ENCODE peak calls at places on chromosome 4, in five cellular contexts. C, M, B, H and K are unnamed samples.

GRCh38 chr4:168917150-168917779 is 92.8 kb downstream of the CBR4 start:
- DNase-seq in C (peak; percentile 15), M (peak; percentile 50), B (peak; percentile 46), H (peak; percentile 21), K (peak; percentile 65)

GRCh38 chr4:112378858-112379257 is 81.7 kb downstream of the ALPK1 start:
- DNase-seq in C (no peak), M (no peak), B (no peak), H (no peak), K (no peak)

GRCh38 chr4:8532245-8532781 is 47.9 kb upstream of the GPR78 start:
- DNase-seq in C (no peak), M (no peak), B (no peak), H (no peak), K (peak; percentile 54)

GRCh38 chr4:186765673-186766546 is 42.3 kb upstream of the FAT1 start:
- DNase-seq in C (no peak), M (no peak), B (peak; percentile 62), H (no peak), K (no peak)

GRCh38 chr4:87026795-87027495 is 92.1 kb downstream of the AFF1 start:
- DNase-seq in C (no peak), M (no peak), B (no peak), H (no peak), K (no peak)

GRCh38 chr4:1010522-1011021 is 854 bp upstream of the FGFRL1 start:
- DNase-seq in C (no peak), M (peak; percentile 62), B (peak; percentile 84), H (peak; percentile 48), K (peak; percentile 79)

GRCh38 chr4:80610845-80611244 is 275.3 kb downstream of the CFAP299 start:
- DNase-seq in C (no peak), M (no peak), B (peak; percentile 28), H (no peak), K (no peak)

GRCh38 chr4:101647710-101648034 is 142.9 kb upstream of the BANK1 start:
- DNase-seq in C (no peak), M (no peak), B (no peak), H (no peak), K (no peak)

GRCh38 chr4:7861440-7861881 is 78.2 kb downstream of the AFAP1 start:
- DNase-seq in C (no peak), M (peak; percentile 19), B (peak; percentile 93), H (no peak), K (peak; percentile 90)

GRCh38 chr4:74267998-74268606 is 40.2 kb upstream of the EPGN start:
- DNase-seq in C (no peak), M (peak; percentile 66), B (peak; percentile 84), H (no peak), K (peak; percentile 94)

GRCh38 chr4:138609943-138610350 is 367.8 kb upstream of the SLC7A11 start:
- DNase-seq in C (no peak), M (peak; percentile 55), B (peak; percentile 77), H (no peak), K (peak; percentile 39)

GRCh38 chr4:187618701-187619278 is 376.8 kb upstream of the ZFP42 start:
- DNase-seq in C (no peak), M (no peak), B (peak; percentile 38), H (no peak), K (peak; percentile 21)

GRCh38 chr4:65737672-65738071 is 67.4 kb upstream of the EPHA5 start:
- DNase-seq in C (no peak), M (no peak), B (no peak), H (no peak), K (no peak)

GRCh38 chr4:183284229-183284628 is 35.8 kb downstream of the CLDN22 start:
- DNase-seq in C (no peak), M (no peak), B (no peak), H (no peak), K (no peak)

GRCh38 chr4:140756292-140757219 is at the start of gene TBC1D9:
- DNase-seq in C (peak; percentile 81), M (peak; percentile 50), B (peak; percentile 87), H (no peak), K (peak; percentile 61)

GRCh38 chr4:85149656-85150055 is 183.2 kb upstream of the WDFY3 start:
- DNase-seq in C (no peak), M (no peak), B (peak; percentile 32), H (no peak), K (no peak)

GRCh38 chr4:108611360-108611759 is 9.0 kb upstream of the RPL34 start:
- DNase-seq in C (no peak), M (no peak), B (no peak), H (no peak), K (no peak)

GRCh38 chr4:132334081-132334480 is 815.0 kb upstream of the PCDH10 start:
- DNase-seq in C (no peak), M (no peak), B (no peak), H (no peak), K (no peak)

GRCh38 chr4:20251796-20252655 is at the start of gene SLIT2:
- DNase-seq in C (peak; percentile 40), M (peak; percentile 78), B (peak; percentile 75), H (peak; percentile 19), K (peak; percentile 82)

GRCh38 chr4:89298160-89298559 is 9.4 kb downstream of the GPRIN3 start:
- DNase-seq in C (no peak), M (no peak), B (no peak), H (no peak), K (no peak)

GRCh38 chr4:74258949-74259348 is 49.3 kb upstream of the EPGN start:
- DNase-seq in C (no peak), M (no peak), B (peak; percentile 6), H (no peak), K (peak; percentile 31)

GRCh38 chr4:181877329-181877848 is 365.8 kb upstream of the TENM3 start:
- DNase-seq in C (no peak), M (no peak), B (peak; percentile 37), H (no peak), K (no peak)

GRCh38 chr4:90441770-90442169 is 314.6 kb downstream of the CCSER1 start:
- DNase-seq in C (no peak), M (no peak), B (no peak), H (no peak), K (peak; percentile 75)

GRCh38 chr4:47567511-47567910 is 82.4 kb downstream of the ATP10D start:
- DNase-seq in C (no peak), M (no peak), B (peak; percentile 34), H (no peak), K (peak; percentile 25)

GRCh38 chr4:145876531-145877180 is 62.0 kb downstream of the ZNF827 start:
- DNase-seq in C (no peak), M (no peak), B (peak; percentile 14), H (no peak), K (no peak)

GRCh38 chr4:2390146-2390545 is 28.3 kb downstream of the ZFYVE28 start:
- DNase-seq in C (no peak), M (no peak), B (peak; percentile 15), H (no peak), K (no peak)

GRCh38 chr4:182207806-182208483 is 35.3 kb upstream of the TENM3 start:
- DNase-seq in C (no peak), M (peak; percentile 81), B (peak; percentile 91), H (peak; percentile 27), K (peak; percentile 32)

GRCh38 chr4:124931050-124931449 is 218.5 kb upstream of the ANKRD50 start:
- DNase-seq in C (no peak), M (no peak), B (peak; percentile 80), H (no peak), K (peak; percentile 78)

GRCh38 chr4:40369437-40370278 is 34.5 kb downstream of the CHRNA9 start:
- DNase-seq in C (no peak), M (no peak), B (no peak), H (no peak), K (no peak)

GRCh38 chr4:80685219-80685618 is 345.3 kb upstream of the BMP3 start:
- DNase-seq in C (no peak), M (no peak), B (no peak), H (no peak), K (no peak)

GRCh38 chr4:88291003-88291402 is 6.6 kb upstream of the PPM1K start:
- DNase-seq in C (no peak), M (no peak), B (peak; percentile 44), H (no peak), K (peak; percentile 1)

GRCh38 chr4:155565330-155565729 is 101.3 kb upstream of the GUCY1A1 start:
- DNase-seq in C (no peak), M (no peak), B (no peak), H (no peak), K (no peak)

GRCh38 chr4:52983563-52984303 is 121.6 kb downstream of the RASL11B start:
- DNase-seq in C (peak; percentile 83), M (peak; percentile 63), B (peak; percentile 58), H (peak; percentile 50), K (peak; percentile 83)